ENCODE peak calls at places on chromosomes 16 and 17, in five cellular contexts. Z is OCI-LY7, A is cardiac muscle cell, U is fibroblast of lung, N is K562. K is an unnamed sample. For H3K4me1, the result is how much of the 10 kb centered on the place peaks cover.

GRCh38 chr17:47983492-47984223 is 12.7 kb downstream of the CDK5RAP3 start:
- DNase-seq in U (no peak), A (no peak), N (no peak), Z (no peak), K (no peak)

GRCh38 chr17:44914148-44914547 is 1.2 kb downstream of the GFAP start:
- DNase-seq in Z (peak), U (no peak), A (no peak), N (no peak), K (no peak)

GRCh38 chr17:30000755-30001257 is 59.4 kb downstream of the EFCAB5 start:
- DNase-seq in Z (no peak), U (peak), A (no peak), N (no peak), K (no peak)

GRCh38 chr16:49280861-49281331 is 742 bp downstream of the CBLN1 start:
- DNase-seq in U (no peak), A (no peak), Z (no peak), N (no peak), K (no peak)

GRCh38 chr17:47948706-47949196 is 7.4 kb downstream of the PNPO start:
- DNase-seq in Z (no peak), A (no peak), U (no peak), N (no peak), K (no peak)

GRCh38 chr16:82843606-82844271 is 217.0 kb downstream of the CDH13 start:
- DNase-seq in A (no peak), Z (no peak), N (no peak), U (no peak), K (no peak)

GRCh38 chr17:6140188-6140587 is 70.0 kb downstream of the WSCD1 start:
- DNase-seq in U (no peak), N (no peak), Z (no peak), A (no peak), K (no peak)

GRCh38 chr16:78461496-78461938 is 362.1 kb downstream of the WWOX start:
- DNase-seq in N (no peak), U (peak), Z (no peak), A (no peak), K (no peak)

GRCh38 chr16:51137097-51137496 is 14.0 kb downstream of the SALL1 start:
- DNase-seq in N (no peak), U (no peak), Z (no peak), A (no peak), K (no peak)

GRCh38 chr17:35154486-35154885 is 6.9 kb downstream of the UNC45B start:
- DNase-seq in N (no peak), Z (no peak), U (no peak), A (no peak), K (no peak)

GRCh38 chr17:53516643-53517042 is 306.1 kb upstream of the KIF2B start:
- DNase-seq in Z (no peak), U (peak), A (peak), N (peak), K (no peak)

GRCh38 chr17:13786000-13786598 is 184.4 kb upstream of the HS3ST3A1 start:
- DNase-seq in Z (no peak), A (no peak), U (peak), N (no peak), K (no peak)

GRCh38 chr16:65521685-65522338 is 399.9 kb upstream of the CDH11 start:
- DNase-seq in U (no peak), A (no peak), N (no peak), Z (no peak), K (no peak)

GRCh38 chr17:251531-251930 is 70.1 kb upstream of the DOC2B start:
- DNase-seq in A (no peak), N (no peak), U (no peak), Z (no peak), K (no peak)

GRCh38 chr16:66553223-66553622 is 847 bp downstream of the CKLF start:
- DNase-seq in U (no peak), A (no peak), N (peak), Z (peak), K (peak)

GRCh38 chr16:20114356-20114755 is 40.7 kb upstream of the GPR139 start:
- DNase-seq in N (no peak), A (no peak), Z (no peak), U (no peak), K (peak)

GRCh38 chr17:8622191-8622590 is 8.3 kb downstream of the MYH10 start:
- DNase-seq in N (no peak), U (no peak), A (no peak), Z (no peak), K (no peak)

GRCh38 chr16:81106826-81107503 is 10.8 kb upstream of the GCSH start:
- DNase-seq in U (no peak), N (no peak), Z (no peak), A (no peak), K (no peak)

GRCh38 chr17:57289130-57289529 is 32.8 kb downstream of the MSI2 start:
- DNase-seq in Z (no peak), U (no peak), A (no peak), N (no peak), K (no peak)

GRCh38 chr17:57084361-57084801 is 665 bp upstream of the AKAP1 start:
- DNase-seq in Z (no peak), U (no peak), A (no peak), N (no peak), K (no peak)

GRCh38 chr16:66512589-66513404 is 37.1 kb downstream of the TK2 start:
- DNase-seq in A (no peak), U (peak), N (no peak), Z (no peak), K (peak)

GRCh38 chr16:27892879-27893278 is 170.6 kb downstream of the GSG1L start:
- DNase-seq in U (no peak), N (peak), Z (no peak), A (no peak), K (no peak)

GRCh38 chr17:9878791-9879525 is 26.1 kb downstream of the RCVRN start:
- DNase-seq in Z (no peak), A (no peak), U (peak), N (no peak), K (no peak)

GRCh38 chr16:81635336-81635947 is 143.6 kb upstream of the PLCG2 start:
- DNase-seq in U (no peak), Z (no peak), A (no peak), N (no peak), K (no peak)

GRCh38 chr17:81424613-81425017 is 29.4 kb downstream of the BAHCC1 start:
- DNase-seq in U (no peak), N (no peak), Z (no peak), A (no peak), K (no peak)

GRCh38 chr16:241866-242265 is 7.2 kb downstream of the FAM234A start:
- DNase-seq in U (no peak), N (no peak), A (no peak), Z (no peak), K (no peak)

GRCh38 chr16:73036074-73036826 is 11.7 kb downstream of the ZFHX3 start:
- DNase-seq in N (no peak), Z (no peak), U (no peak), A (peak), K (no peak)

GRCh38 chr16:81585785-81586184 is 141.2 kb downstream of the CMIP start:
- DNase-seq in A (peak), Z (no peak), N (peak), U (no peak), K (no peak)

GRCh38 chr17:80871341-80871740 is 120.3 kb upstream of the CHMP6 start:
- DNase-seq in N (no peak), Z (no peak), U (no peak), A (no peak), K (no peak)

GRCh38 chr16:86579268-86580062 is 1.1 kb downstream of the FOXL1 start:
- DNase-seq in N (no peak), Z (no peak), U (no peak), A (no peak), K (peak)

GRCh38 chr17:47368262-47368661 is 44.5 kb downstream of the EFCAB13 start:
- DNase-seq in U (no peak), N (no peak), A (no peak), Z (no peak), K (no peak)

DNA sequence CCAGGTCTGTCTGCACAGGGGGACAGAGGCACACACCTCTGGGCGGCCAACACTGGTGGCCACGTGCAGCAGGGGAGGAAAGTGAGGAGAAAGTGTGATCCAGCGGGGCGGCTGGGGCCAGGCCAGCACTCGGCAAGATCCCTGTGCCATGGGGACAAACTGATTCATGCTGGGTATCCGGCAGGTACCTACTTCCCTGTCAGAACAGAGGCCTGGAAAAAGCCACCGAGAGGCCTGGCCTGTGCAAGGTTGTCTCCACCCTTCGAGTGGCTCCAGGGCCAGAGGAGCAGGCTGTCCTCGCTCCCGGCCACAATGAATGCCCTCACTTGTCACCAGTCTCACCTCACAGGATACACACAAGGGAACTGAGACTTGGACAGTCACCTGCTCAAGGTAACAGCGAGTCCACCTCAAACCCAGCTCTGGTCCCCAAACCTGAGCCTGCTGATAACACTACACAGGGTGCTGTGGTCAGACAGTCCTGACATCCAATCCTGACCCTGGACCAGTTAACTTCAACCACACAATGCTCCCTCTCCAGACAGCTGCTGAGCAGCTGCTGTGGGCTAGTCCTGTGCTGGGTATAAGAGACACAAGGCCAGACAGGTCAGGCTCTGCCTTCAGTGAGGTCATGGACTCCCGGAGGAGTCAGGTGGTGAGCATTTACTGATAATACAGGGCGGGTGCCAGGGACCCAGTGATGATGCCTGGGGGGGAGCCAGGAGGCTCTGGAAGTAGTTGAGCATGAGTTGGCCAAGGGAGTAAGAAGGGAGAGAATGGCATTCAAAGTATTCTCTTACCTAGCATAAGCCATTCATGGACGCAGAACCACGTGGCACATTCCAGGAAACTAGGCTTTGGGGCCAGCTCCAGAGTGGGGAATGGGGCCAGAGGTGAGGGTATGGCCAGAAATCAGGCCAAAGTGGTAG is 53.0 kb downstream of the VAC14 start:
- DNase-seq in A (no peak), N (peak), Z (no peak), U (peak), K (no peak)
- H3K4me1 ChIP-seq in A (under half), N (half or more), Z (under half), U (half or more), K (under half)

GRCh38 chr17:78898075-78898836 is 4.7 kb downstream of the CEP295NL start:
- DNase-seq in U (no peak), A (no peak), Z (no peak), N (no peak), K (no peak)

GRCh38 chr17:78895322-78895721 is 7.7 kb downstream of the CEP295NL start:
- DNase-seq in A (no peak), N (no peak), U (no peak), Z (no peak), K (no peak)

GRCh38 chr17:78896091-78896833 is 6.7 kb downstream of the CEP295NL start:
- DNase-seq in Z (no peak), U (no peak), A (no peak), N (no peak), K (no peak)

GRCh38 chr17:78897639-78897996 is 5.4 kb downstream of the CEP295NL start:
- DNase-seq in U (no peak), A (no peak), N (no peak), Z (no peak), K (no peak)

DNA sequence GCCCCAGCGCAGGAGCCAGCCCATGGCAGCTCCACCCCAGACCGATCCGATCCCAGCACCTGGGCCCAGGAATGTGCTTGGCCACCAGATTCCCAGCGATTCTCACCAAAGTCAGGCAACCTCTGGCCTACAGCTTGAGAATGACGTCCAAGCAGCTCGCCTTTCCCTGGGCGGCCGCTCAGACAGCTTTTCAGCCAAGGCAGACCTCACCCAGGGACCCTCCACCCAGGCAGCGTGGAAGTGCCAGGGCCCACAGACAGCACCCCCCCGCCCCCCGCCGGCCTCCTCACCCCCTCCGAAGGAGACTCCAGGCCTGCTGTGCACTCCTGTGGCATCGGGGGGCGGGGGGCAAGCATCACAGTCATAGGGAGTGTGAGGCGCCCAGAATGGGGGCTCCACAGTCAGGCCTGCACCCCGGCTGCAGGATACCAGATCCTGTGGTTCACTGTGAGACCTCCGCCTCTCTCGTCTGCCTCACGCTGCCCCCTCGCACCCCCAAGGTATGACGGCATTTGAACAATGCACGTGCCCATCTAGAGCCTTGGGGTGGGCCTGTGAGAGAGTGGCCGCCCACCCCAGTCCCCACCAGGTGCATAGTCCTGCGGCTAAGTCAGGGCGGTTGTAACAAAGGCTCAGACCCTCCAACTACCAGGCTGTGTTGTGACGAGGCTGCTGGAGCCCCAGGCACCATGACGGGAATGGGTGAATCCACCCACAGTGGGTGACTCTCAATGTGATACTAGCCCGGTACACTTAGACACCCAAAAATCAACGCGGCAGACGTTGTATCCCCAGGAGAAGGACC is 6.0 kb downstream of the CEP295NL start:
- DNase-seq in U (no peak), A (no peak), N (no peak), Z (no peak), K (no peak)
- H3K27ac ChIP-seq in U (peak), A (no peak), N (no peak), Z (no peak), K (no peak)

GRCh38 chr16:2042666-2043295 is 4.9 kb downstream of the NTHL1 start:
- DNase-seq in Z (no peak), U (no peak), N (peak), A (no peak), K (no peak)

GRCh38 chr16:2044541-2044940 is 3.1 kb downstream of the NTHL1 start:
- DNase-seq in Z (no peak), N (no peak), A (no peak), U (no peak), K (no peak)

GRCh38 chr16:2043296-2043979 is 4.2 kb downstream of the NTHL1 start:
- DNase-seq in U (no peak), A (no peak), N (no peak), Z (no peak), K (no peak)

GRCh38 chr16:2042171-2042570 is 5.5 kb downstream of the NTHL1 start:
- DNase-seq in N (no peak), U (no peak), Z (no peak), A (peak), K (no peak)

GRCh38 chr16:2043980-2044451 is 3.6 kb downstream of the NTHL1 start:
- DNase-seq in U (no peak), A (no peak), N (no peak), Z (no peak), K (no peak)
- H3K4me1 ChIP-seq in U (under half), A (under half), N (half or more), Z (under half), K (half or more)

GRCh38 chr17:32917081-32917480 is 10.9 kb upstream of the TMEM98 start:
- DNase-seq in U (no peak), A (no peak), N (no peak), Z (no peak), K (no peak)

GRCh38 chr17:32913593-32913992 is 14.4 kb upstream of the TMEM98 start:
- DNase-seq in Z (no peak), A (no peak), U (no peak), N (no peak), K (no peak)

GRCh38 chr17:32916134-32916533 is 11.8 kb upstream of the TMEM98 start:
- DNase-seq in A (no peak), N (no peak), Z (no peak), U (no peak), K (no peak)

GRCh38 chr17:32914181-32914580 is 13.8 kb upstream of the TMEM98 start:
- DNase-seq in A (no peak), U (no peak), N (no peak), Z (no peak), K (no peak)

GRCh38 chr17:32915108-32915700 is 12.7 kb upstream of the TMEM98 start:
- DNase-seq in Z (no peak), U (no peak), A (no peak), N (peak), K (no peak)
- H3K27ac ChIP-seq in Z (no peak), U (no peak), A (no peak), N (peak), K (no peak)

GRCh38 chr17:50833396-50834125 is 1.8 kb upstream of the WFIKKN2 start:
- DNase-seq in A (no peak), Z (no peak), N (no peak), U (no peak), K (no peak)
- H3K4me1 ChIP-seq in A (under half), Z (under half), N (half or more), U (under half), K (under half)

GRCh38 chr17:59496178-59496577 is 69.2 kb upstream of the DHX40 start:
- DNase-seq in Z (no peak), A (no peak), N (no peak), U (no peak), K (peak)

GRCh38 chr17:59491353-59492090 is 73.9 kb upstream of the DHX40 start:
- DNase-seq in N (no peak), U (no peak), Z (no peak), A (peak), K (peak)

GRCh38 chr17:59492091-59492451 is 73.3 kb upstream of the DHX40 start:
- DNase-seq in Z (no peak), U (no peak), A (no peak), N (no peak), K (no peak)

GRCh38 chr17:59493867-59494266 is 71.5 kb upstream of the DHX40 start:
- DNase-seq in N (no peak), U (no peak), A (peak), Z (no peak), K (no peak)

DNA sequence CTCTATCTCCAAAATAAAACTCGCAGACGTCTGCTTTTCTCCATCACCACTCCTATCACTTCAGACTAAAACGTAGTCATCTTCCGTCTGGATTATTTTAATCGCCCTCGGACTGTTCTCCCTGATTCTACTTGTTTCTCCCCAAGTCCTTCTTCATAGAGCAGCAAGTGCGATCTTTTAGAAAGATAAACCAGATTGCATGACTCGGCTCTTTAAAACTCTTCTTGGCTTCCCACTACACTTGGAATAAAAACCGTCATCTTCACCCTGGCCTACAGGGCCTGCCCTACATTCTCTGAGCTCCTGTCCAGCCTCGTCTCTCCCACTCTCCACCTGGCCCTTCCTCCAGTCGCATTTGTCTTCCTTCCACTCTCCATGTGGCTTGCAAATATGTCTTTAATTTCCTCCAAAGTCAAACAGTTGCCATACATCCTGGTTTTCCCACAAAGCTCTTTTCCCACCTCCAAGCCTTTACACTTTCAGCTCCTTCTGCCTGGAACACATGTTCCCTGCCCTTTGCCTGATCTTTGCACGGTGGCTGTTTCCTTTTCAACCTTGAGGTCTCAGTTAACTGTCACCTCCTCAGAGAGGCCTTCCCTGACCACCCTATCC is 70.5 kb upstream of the DHX40 start:
- DNase-seq in A (no peak), N (no peak), U (no peak), Z (no peak), K (no peak)
- H3K27ac ChIP-seq in A (no peak), N (no peak), U (no peak), Z (no peak), K (no peak)

DNA sequence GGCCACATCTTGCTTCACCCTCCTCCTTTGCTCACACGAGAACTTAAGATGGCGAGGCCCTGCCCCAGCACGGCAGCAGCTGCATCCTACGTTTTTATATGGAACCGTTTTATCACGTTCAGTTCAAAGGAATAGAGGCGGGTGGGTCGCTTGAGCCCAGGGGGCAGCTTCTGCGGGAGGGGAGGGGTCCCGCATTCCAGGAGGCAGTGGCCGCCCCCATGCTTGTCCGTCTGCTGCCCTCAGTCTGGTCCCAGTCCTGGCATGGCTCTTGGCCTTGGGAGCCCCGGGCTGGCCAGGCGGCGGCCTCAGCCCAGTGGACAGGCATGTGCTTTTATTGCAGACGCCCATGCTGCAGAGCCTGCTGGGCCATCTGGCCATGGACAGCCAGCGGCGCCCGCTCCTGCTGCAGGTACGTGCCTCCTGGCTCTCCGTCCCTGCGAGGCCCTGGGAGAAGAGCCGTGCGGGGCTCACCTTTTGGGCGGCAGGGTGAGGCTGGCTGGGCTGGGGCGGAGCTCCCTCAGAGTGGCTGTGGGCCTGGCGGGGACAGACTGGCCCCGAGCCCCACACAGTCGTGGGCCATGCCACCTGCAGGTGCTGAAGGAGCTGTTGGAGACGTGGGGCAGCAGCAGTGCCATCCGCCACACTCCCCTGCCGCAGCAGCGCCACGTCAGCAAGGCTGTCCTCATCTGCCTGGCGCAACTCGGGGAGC is 6.8 kb downstream of the TELO2 start:
- DNase-seq in U (no peak), Z (no peak), N (no peak), A (no peak), K (no peak)
- H3K4me1 ChIP-seq in U (under half), Z (under half), N (under half), A (under half), K (under half)

GRCh38 chr17:61452301-61453290 is at the start of gene TBX4:
- DNase-seq in Z (no peak), U (peak), A (no peak), N (no peak), K (peak)
- H3K27ac ChIP-seq in Z (no peak), U (peak), A (no peak), N (no peak), K (no peak)